ENCODE peak calls at places on chromosomes 12 and 14, in four cellular contexts. J is CD8-positive, alpha-beta T cell; S is CD4-positive, alpha-beta T cell; Z is Peyer's patch. T is an unnamed sample.
A peak's percentile ranks its signal among the peaks of the same experiment; 100 is the strongest.

GRCh38 chr12:132317233-132317938 is 12.0 kb downstream of the GALNT9 start:
- DNase-seq in J (no peak), S (no peak), Z (no peak), T (no peak)

GRCh38 chr14:87434680-87435079 is 558.3 kb downstream of the GALC start:
- DNase-seq in Z (no peak), J (no peak), S (no peak), T (no peak)

GRCh38 chr14:69658664-69659261 is 47.4 kb downstream of the SUSD6 start:
- DNase-seq in Z (peak; percentile 66), S (no peak), J (no peak), T (no peak)

GRCh38 chr14:81465507-81466228 is 65.5 kb upstream of the STON2 start:
- DNase-seq in S (no peak), J (no peak), Z (no peak), T (no peak)

GRCh38 chr12:7588703-7589329 is 76.9 kb downstream of the APOBEC1 start:
- DNase-seq in Z (no peak), S (peak; percentile 3), J (peak; percentile 46), T (no peak)

GRCh38 chr12:118187746-118188390 is 51.9 kb downstream of the PEBP1 start:
- DNase-seq in Z (no peak), S (no peak), J (no peak), T (no peak)

GRCh38 chr12:130286041-130286440 is 51.6 kb upstream of the PIWIL1 start:
- DNase-seq in Z (no peak), J (no peak), S (no peak), T (no peak)

GRCh38 chr14:32654106-32654505 is 284.6 kb upstream of the NPAS3 start:
- DNase-seq in J (no peak), S (no peak), Z (no peak), T (no peak)

GRCh38 chr12:58529114-58529665 is 391.1 kb downstream of the LRIG3 start:
- DNase-seq in J (no peak), Z (no peak), S (no peak), T (no peak)

GRCh38 chr14:31758941-31759340 is 197.7 kb downstream of the NUBPL start:
- DNase-seq in S (no peak), J (no peak), Z (no peak), T (no peak)

GRCh38 chr14:34466691-34467090 is 4.7 kb upstream of the SPTSSA start:
- DNase-seq in Z (no peak), S (no peak), J (no peak), T (no peak)

GRCh38 chr14:96079066-96079465 is 39.9 kb downstream of the C14orf132 start:
- DNase-seq in Z (peak; percentile 12), J (no peak), S (no peak), T (no peak)

GRCh38 chr14:101195309-101195724 is 291.8 kb upstream of the RTL1 start:
- DNase-seq in S (no peak), J (no peak), Z (no peak), T (no peak)

GRCh38 chr12:76621582-76622024 is 62.0 kb upstream of the OSBPL8 start:
- DNase-seq in S (peak; percentile 55), Z (peak; percentile 61), J (peak; percentile 72), T (peak; percentile 49)

GRCh38 chr14:51018521-51018920 is 74.2 kb upstream of the PYGL start:
- DNase-seq in S (no peak), J (no peak), Z (no peak), T (no peak)

GRCh38 chr14:99597911-99598600 is 6.0 kb downstream of the CCDC85C start:
- DNase-seq in J (no peak), Z (no peak), S (no peak), T (no peak)

GRCh38 chr12:20367731-20368652 is at the start of gene PDE3A:
- DNase-seq in Z (peak; percentile 78), J (no peak), S (no peak), T (peak; percentile 67)

GRCh38 chr12:118981285-118982201 is at the start of gene SRRM4:
- DNase-seq in J (no peak), Z (no peak), S (no peak), T (peak; percentile 81)

GRCh38 chr12:76555226-76555767 is 4.3 kb downstream of the OSBPL8 start:
- DNase-seq in J (no peak), S (no peak), Z (no peak), T (no peak)

GRCh38 chr14:45198551-45198950 is 54.5 kb downstream of the MIS18BP1 start:
- DNase-seq in S (no peak), J (no peak), Z (no peak), T (no peak)

GRCh38 chr14:34052658-34053014 is 101.8 kb upstream of the EGLN3 start:
- DNase-seq in S (no peak), J (no peak), Z (no peak), T (no peak)

GRCh38 chr14:77868552-77869300 is 68.8 kb downstream of the ADCK1 start:
- DNase-seq in Z (no peak), J (no peak), S (no peak), T (no peak)

GRCh38 chr12:45257185-45257585 is 41.3 kb downstream of the ANO6 start:
- DNase-seq in Z (no peak), J (no peak), S (no peak), T (no peak)

GRCh38 chr12:121776190-121777098 is 17.0 kb downstream of the RHOF start:
- DNase-seq in J (peak; percentile 95), S (peak; percentile 90), Z (peak; percentile 91), T (peak; percentile 70)

GRCh38 chr12:101806280-101806679 is 24.5 kb downstream of the GNPTAB start:
- DNase-seq in Z (no peak), S (no peak), J (no peak), T (no peak)

GRCh38 chr12:103801709-103802585 is 39.1 kb downstream of the NT5DC3 start:
- DNase-seq in S (no peak), Z (no peak), J (no peak), T (no peak)

GRCh38 chr12:68510394-68510793 is 100.3 kb upstream of the RAP1B start:
- DNase-seq in S (no peak), J (no peak), Z (no peak), T (no peak)

GRCh38 chr12:46944771-46945170 is 119.0 kb upstream of the SLC38A4 start:
- DNase-seq in J (no peak), S (no peak), Z (no peak), T (no peak)

GRCh38 chr12:71281425-71281824 is 123.6 kb upstream of the TSPAN8 start:
- DNase-seq in S (no peak), J (no peak), Z (no peak), T (no peak)

GRCh38 chr14:42673963-42674362 is 1067.3 kb downstream of the LRFN5 start:
- DNase-seq in S (no peak), J (no peak), Z (no peak), T (no peak)

GRCh38 chr14:74491952-74492351 is 1.2 kb downstream of the NPC2 start:
- DNase-seq in Z (no peak), S (no peak), J (no peak), T (no peak)

GRCh38 chr14:86799244-86799647 is 1193.7 kb downstream of the GALC start:
- DNase-seq in J (no peak), S (no peak), Z (no peak), T (no peak)

GRCh38 chr14:60670994-60671393 is 21.7 kb upstream of the SIX1 start:
- DNase-seq in Z (no peak), S (no peak), J (no peak), T (no peak)

GRCh38 chr14:63677891-63678379 is 36.3 kb upstream of the WDR89 start:
- DNase-seq in S (no peak), Z (no peak), J (no peak), T (no peak)

GRCh38 chr14:98742001-98742400 is 530.0 kb downstream of the BCL11B start:
- DNase-seq in Z (no peak), J (no peak), S (no peak), T (no peak)

GRCh38 chr14:78967111-78967809 is 797.1 kb downstream of the NRXN3 start:
- DNase-seq in Z (no peak), J (no peak), S (no peak), T (no peak)

DNA sequence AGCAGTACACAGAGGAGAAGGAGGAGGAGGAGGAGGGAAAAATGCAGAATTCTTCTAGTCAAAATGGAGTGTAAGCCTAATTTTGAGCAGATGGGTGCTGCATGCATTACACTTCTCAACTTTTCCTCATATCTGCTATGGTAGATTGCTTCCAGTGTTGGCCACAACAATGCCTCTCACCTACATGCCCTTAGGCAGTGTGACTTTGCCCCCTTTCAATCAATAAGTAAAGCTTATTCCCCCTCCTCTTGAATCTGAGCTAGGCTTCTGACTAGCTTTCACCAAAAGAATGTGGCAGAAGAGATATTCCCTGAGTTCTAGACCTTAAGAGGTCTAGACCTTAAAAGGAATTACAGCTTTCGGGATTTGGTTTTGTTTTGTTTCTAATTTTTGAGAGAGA is 3.2 kb upstream of the METTL3 start:
- DNase-seq in Z (no peak), S (no peak), J (no peak), T (no peak)
- TF ChIP-seq CTCF in Z (no peak), S (no peak), J (no peak), T (no peak)

GRCh38 chr12:124975276-124975675 is 13.7 kb downstream of the DHX37 start:
- DNase-seq in Z (no peak), J (no peak), S (no peak), T (no peak)

GRCh38 chr12:124976999-124977398 is 11.9 kb downstream of the DHX37 start:
- DNase-seq in J (no peak), S (no peak), Z (no peak), T (no peak)

GRCh38 chr12:124980098-124980892 is 8.6 kb downstream of the DHX37 start:
- DNase-seq in Z (no peak), J (no peak), S (no peak), T (no peak)

GRCh38 chr12:124979568-124979967 is 9.4 kb downstream of the DHX37 start:
- DNase-seq in S (no peak), J (no peak), Z (no peak), T (no peak)
- TF ChIP-seq CTCF in S (no peak), J (no peak), Z (no peak), T (no peak)

GRCh38 chr12:31959701-31960391 is 631 bp downstream of the RESF1 start:
- DNase-seq in S (peak; percentile 62), Z (peak; percentile 83), J (peak; percentile 73), T (no peak)
- TF ChIP-seq CTCF in S (no peak), Z (no peak), J (no peak), T (no peak)

GRCh38 chr12:49556391-49557186 is 11.4 kb downstream of the MCRS1 start:
- DNase-seq in Z (no peak), S (no peak), J (no peak), T (no peak)

GRCh38 chr12:49557187-49557916 is 10.6 kb downstream of the MCRS1 start:
- DNase-seq in Z (peak; percentile 45), S (no peak), J (no peak), T (no peak)

GRCh38 chr12:49559011-49559675 is 8.8 kb downstream of the MCRS1 start:
- DNase-seq in J (no peak), Z (peak; percentile 44), S (no peak), T (no peak)

GRCh38 chr12:49558526-49558925 is 9.4 kb downstream of the MCRS1 start:
- DNase-seq in S (no peak), J (no peak), Z (no peak), T (no peak)

DNA sequence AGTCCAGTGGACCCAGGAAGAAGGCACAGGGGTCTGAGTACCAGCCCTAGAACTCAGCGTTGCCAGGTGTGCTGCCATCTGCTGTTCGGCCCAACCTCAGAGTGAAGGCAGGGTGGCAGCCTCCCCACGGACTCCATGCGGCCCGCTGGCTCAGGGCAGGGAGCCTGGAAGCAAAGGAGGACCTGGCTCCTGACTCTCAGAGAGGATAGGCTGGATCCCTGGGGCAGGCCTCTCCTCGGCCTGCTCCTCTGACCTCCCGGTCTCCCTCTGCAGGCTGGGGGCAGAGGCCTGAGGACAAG is 10.1 kb downstream of the MCRS1 start:
- DNase-seq in S (no peak), Z (peak; percentile 41), J (no peak), T (no peak)
- TF ChIP-seq CTCF in S (no peak), Z (no peak), J (no peak), T (peak; percentile 14)

T was measured in progenitor cell of endocrine pancreas.